ENCODE peak calls at places on chromosomes 4 and X, in four cellular contexts. One of them, this sample, is unnamed.

GRCh38 chr4:80268081-80268823 is 1.8 kb downstream of the FGF5 start:
- DNase-seq in gastrocnemius medialis: no peak
- DNase-seq in ovary: no peak
- DNase-seq in HL-60: no peak
- DNase-seq in this sample: no peak

GRCh38 chrX:100363926-100364325 is 46.1 kb downstream of the PCDH19 start:
- DNase-seq in gastrocnemius medialis: no peak
- DNase-seq in ovary: no peak
- DNase-seq in HL-60: no peak
- DNase-seq in this sample: no peak

GRCh38 chr4:60531790-60532189 is 668.3 kb upstream of the ADGRL3 start:
- DNase-seq in gastrocnemius medialis: no peak
- DNase-seq in ovary: no peak
- DNase-seq in HL-60: no peak
- DNase-seq in this sample: no peak

GRCh38 chr4:86368433-86368832 is 8.6 kb upstream of the MAPK10 start:
- DNase-seq in gastrocnemius medialis: no peak
- DNase-seq in ovary: no peak
- DNase-seq in HL-60: no peak
- DNase-seq in this sample: no peak

GRCh38 chrX:18354369-18355329 is at the start of gene SCML2:
- DNase-seq in gastrocnemius medialis: peak
- DNase-seq in ovary: peak
- DNase-seq in HL-60: peak
- DNase-seq in this sample: peak

GRCh38 chrX:9357500-9358139 is 107.2 kb upstream of the TBL1X start:
- DNase-seq in gastrocnemius medialis: no peak
- DNase-seq in ovary: no peak
- DNase-seq in HL-60: no peak
- DNase-seq in this sample: no peak

GRCh38 chrX:154695913-154696312 is 42.5 kb upstream of the CTAG2 start:
- DNase-seq in gastrocnemius medialis: no peak
- DNase-seq in ovary: no peak
- DNase-seq in HL-60: no peak
- DNase-seq in this sample: no peak

GRCh38 chrX:136931661-136932060 is 51.1 kb upstream of the RBMX start:
- DNase-seq in gastrocnemius medialis: no peak
- DNase-seq in ovary: no peak
- DNase-seq in HL-60: no peak
- DNase-seq in this sample: no peak

GRCh38 chrX:125202486-125203378 is 116.9 kb upstream of the TEX13C start:
- DNase-seq in gastrocnemius medialis: no peak
- DNase-seq in ovary: no peak
- DNase-seq in HL-60: peak
- DNase-seq in this sample: no peak

GRCh38 chrX:55524487-55524886 is 34.8 kb upstream of the USP51 start:
- DNase-seq in gastrocnemius medialis: no peak
- DNase-seq in ovary: no peak
- DNase-seq in HL-60: no peak
- DNase-seq in this sample: no peak

DNA sequence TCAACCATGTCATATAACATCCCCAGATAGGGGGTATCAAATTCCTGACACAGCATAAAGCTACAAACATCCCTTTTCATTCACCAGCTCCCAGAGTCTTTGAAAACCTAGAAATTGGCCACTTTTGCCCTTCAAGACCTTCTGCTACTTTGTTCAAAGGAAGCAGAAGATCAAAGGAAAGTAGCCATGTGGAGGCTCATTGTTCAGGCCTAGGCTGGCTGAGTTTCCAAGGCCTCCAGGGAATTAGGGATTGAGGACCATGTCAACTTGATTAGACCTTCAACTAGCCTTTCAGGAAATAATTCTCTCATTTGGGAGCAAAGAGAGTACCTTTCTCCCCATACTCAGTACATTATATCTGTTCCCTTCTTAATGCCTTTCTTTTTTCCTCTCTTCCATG is 66.8 kb upstream of the ATXN3L start:
- DNase-seq in gastrocnemius medialis: no peak
- DNase-seq in ovary: no peak
- DNase-seq in HL-60: no peak
- DNase-seq in this sample: no peak
- H3K27ac ChIP-seq in gastrocnemius medialis: no peak
- H3K27ac ChIP-seq in ovary: no peak
- H3K27ac ChIP-seq in HL-60: no peak
- H3K27ac ChIP-seq in this sample: no peak

DNA sequence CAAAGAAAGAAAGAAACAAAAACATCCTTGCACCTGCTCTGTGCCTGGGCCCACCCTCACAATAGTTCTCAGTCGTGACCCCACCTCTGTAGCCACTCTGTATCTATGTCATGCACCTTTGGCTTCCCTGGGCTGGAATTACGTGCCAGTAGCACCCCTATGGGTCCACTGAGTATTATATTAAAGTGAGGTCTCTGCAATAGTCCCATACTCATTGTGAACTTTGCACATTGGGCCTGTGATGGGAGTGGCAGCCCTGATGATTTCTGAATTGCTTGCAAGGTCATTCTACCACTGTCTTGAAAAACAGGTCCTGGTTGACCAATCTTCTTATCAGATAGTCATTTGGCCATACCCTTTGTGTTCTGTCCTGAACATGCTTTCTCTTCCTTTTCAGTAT is 1012.1 kb downstream of the RAB28 start:
- DNase-seq in gastrocnemius medialis: no peak
- DNase-seq in ovary: no peak
- DNase-seq in HL-60: no peak
- DNase-seq in this sample: no peak
- H3K27ac ChIP-seq in gastrocnemius medialis: no peak
- H3K27ac ChIP-seq in ovary: no peak
- H3K27ac ChIP-seq in HL-60: no peak
- H3K27ac ChIP-seq in this sample: no peak

GRCh38 chr4:184016742-184017668 is 111.9 kb downstream of the STOX2 start:
- DNase-seq in gastrocnemius medialis: no peak
- DNase-seq in ovary: no peak
- DNase-seq in HL-60: no peak
- DNase-seq in this sample: no peak
- H3K27ac ChIP-seq in gastrocnemius medialis: no peak
- H3K27ac ChIP-seq in ovary: no peak
- H3K27ac ChIP-seq in HL-60: no peak
- H3K27ac ChIP-seq in this sample: no peak

GRCh38 chrX:6041630-6042029 is 187.0 kb downstream of the NLGN4X start:
- DNase-seq in gastrocnemius medialis: no peak
- DNase-seq in ovary: no peak
- DNase-seq in HL-60: no peak
- DNase-seq in this sample: no peak
- H3K27ac ChIP-seq in gastrocnemius medialis: no peak
- H3K27ac ChIP-seq in ovary: no peak
- H3K27ac ChIP-seq in HL-60: no peak
- H3K27ac ChIP-seq in this sample: no peak

GRCh38 chr4:140252742-140253555 is 99.0 kb upstream of the MAML3 start:
- DNase-seq in gastrocnemius medialis: peak
- DNase-seq in ovary: peak
- DNase-seq in HL-60: peak
- DNase-seq in this sample: peak
- H3K27ac ChIP-seq in gastrocnemius medialis: peak
- H3K27ac ChIP-seq in ovary: peak
- H3K27ac ChIP-seq in HL-60: peak
- H3K27ac ChIP-seq in this sample: peak

GRCh38 chr4:54016504-54016903 is 47.9 kb downstream of the CHIC2 start:
- DNase-seq in gastrocnemius medialis: no peak
- DNase-seq in ovary: no peak
- DNase-seq in HL-60: no peak
- DNase-seq in this sample: no peak
- H3K27ac ChIP-seq in gastrocnemius medialis: no peak
- H3K27ac ChIP-seq in ovary: no peak
- H3K27ac ChIP-seq in HL-60: no peak
- H3K27ac ChIP-seq in this sample: no peak

GRCh38 chrX:118117069-118117405 is 427 bp upstream of the KLHL13 start:
- DNase-seq in gastrocnemius medialis: no peak
- DNase-seq in ovary: no peak
- DNase-seq in HL-60: peak
- DNase-seq in this sample: peak

GRCh38 chrX:118115948-118116307 is 682 bp downstream of the KLHL13 start:
- DNase-seq in gastrocnemius medialis: no peak
- DNase-seq in ovary: no peak
- DNase-seq in HL-60: no peak
- DNase-seq in this sample: no peak

GRCh38 chrX:118116308-118117068 is at the start of gene KLHL13:
- DNase-seq in gastrocnemius medialis: peak
- DNase-seq in ovary: peak
- DNase-seq in HL-60: peak
- DNase-seq in this sample: peak
- H3K27ac ChIP-seq in gastrocnemius medialis: peak
- H3K27ac ChIP-seq in ovary: peak
- H3K27ac ChIP-seq in HL-60: peak
- H3K27ac ChIP-seq in this sample: peak